ENCODE peak calls at places on chromosomes 3 and 15, in five cellular contexts. E is NCI-H774, U is AG04449, D is M059J, A is OCI-LY7. G is an unnamed sample.

GRCh38 chr3:105793040-105793439 is 75.8 kb downstream of the CBLB start:
- DNase-seq in E (no peak), U (no peak), D (peak), A (no peak), G (no peak)

GRCh38 chr3:39705351-39705900 is 104.0 kb upstream of the MYRIP start:
- DNase-seq in E (no peak), U (peak), D (no peak), A (no peak), G (no peak)

GRCh38 chr3:114764056-114764492 is 383.0 kb downstream of the ZBTB20 start:
- DNase-seq in E (no peak), U (no peak), D (no peak), A (no peak), G (no peak)

GRCh38 chr15:39583586-39584265 is 2.8 kb downstream of the THBS1 start:
- DNase-seq in E (no peak), U (peak), D (peak), A (no peak), G (peak)

GRCh38 chr15:56428821-56429458 is 36.0 kb downstream of the MNS1 start:
- DNase-seq in E (no peak), U (no peak), D (peak), A (peak), G (peak)

GRCh38 chr3:184166671-184167070 is 8.0 kb upstream of the AP2M1 start:
- DNase-seq in E (no peak), U (no peak), D (no peak), A (no peak), G (no peak)

GRCh38 chr3:45112939-45113338 is 33.2 kb downstream of the CDCP1 start:
- DNase-seq in E (no peak), U (no peak), D (peak), A (no peak), G (no peak)

GRCh38 chr15:100847194-100847593 is 32.4 kb upstream of the ALDH1A3 start:
- DNase-seq in E (no peak), U (no peak), D (peak), A (no peak), G (no peak)

GRCh38 chr3:169278092-169278491 is 385.4 kb downstream of the MECOM start:
- DNase-seq in E (no peak), U (no peak), D (no peak), A (no peak), G (no peak)

GRCh38 chr15:60520041-60520824 is 41.3 kb upstream of the ICE2 start:
- DNase-seq in E (no peak), U (no peak), D (peak), A (no peak), G (no peak)

GRCh38 chr15:100106732-100107131 is 235.0 kb downstream of the ADAMTS17 start:
- DNase-seq in E (no peak), U (no peak), D (peak), A (no peak), G (no peak)

GRCh38 chr3:168049366-168049974 is 46.3 kb downstream of the GOLIM4 start:
- DNase-seq in E (peak), U (no peak), D (no peak), A (no peak), G (peak)

GRCh38 chr15:50066693-50067092 is 52.3 kb downstream of the ATP8B4 start:
- DNase-seq in E (no peak), U (no peak), D (no peak), A (no peak), G (no peak)

GRCh38 chr3:4270726-4271125 is 32.4 kb upstream of the SETMAR start:
- DNase-seq in E (no peak), U (no peak), D (no peak), A (no peak), G (no peak)

GRCh38 chr15:41546846-41547786 is 3.1 kb upstream of the RPAP1 start:
- DNase-seq in E (no peak), U (no peak), D (peak), A (no peak), G (no peak)

GRCh38 chr3:22887664-22888291 is 315.3 kb upstream of the UBE2E2 start:
- DNase-seq in E (peak), U (no peak), D (peak), A (peak), G (no peak)

GRCh38 chr15:66077320-66077663 is 176.3 kb downstream of the MEGF11 start:
- DNase-seq in E (no peak), U (no peak), D (no peak), A (no peak), G (no peak)

GRCh38 chr3:28348286-28348636 is 260 bp upstream of the ZCWPW2 start:
- DNase-seq in E (no peak), U (peak), D (no peak), A (no peak), G (peak)

GRCh38 chr3:40878464-40878905 is 320.8 kb upstream of the CTNNB1 start:
- DNase-seq in E (no peak), U (no peak), D (no peak), A (no peak), G (no peak)

GRCh38 chr3:175956964-175957363 is 1097.8 kb downstream of the NAALADL2 start:
- DNase-seq in E (no peak), U (peak), D (peak), A (peak), G (no peak)

GRCh38 chr3:146590521-146590920 is 14.6 kb downstream of the PLSCR5 start:
- DNase-seq in E (no peak), U (no peak), D (no peak), A (no peak), G (peak)

GRCh38 chr3:109112946-109113345 is 5.0 kb downstream of the MORC1 start:
- DNase-seq in E (no peak), U (no peak), D (no peak), A (no peak), G (no peak)

GRCh38 chr3:188978772-188979171 is 193.0 kb upstream of the TPRG1 start:
- DNase-seq in E (no peak), U (peak), D (peak), A (no peak), G (peak)

GRCh38 chr3:168647582-168647981 is 551.9 kb upstream of the GOLIM4 start:
- DNase-seq in E (peak), U (no peak), D (no peak), A (no peak), G (no peak)

GRCh38 chr15:97745481-97746071 is 214.9 kb upstream of the ARRDC4 start:
- DNase-seq in E (no peak), U (no peak), D (peak), A (peak), G (no peak)

GRCh38 chr3:26347150-26347549 is 275.4 kb upstream of the LRRC3B start:
- DNase-seq in E (no peak), U (no peak), D (no peak), A (no peak), G (no peak)

GRCh38 chr15:56795400-56795983 is 62.2 kb upstream of the ZNF280D start:
- DNase-seq in E (no peak), U (no peak), D (no peak), A (no peak), G (no peak)

GRCh38 chr3:171416061-171416460 is 44.1 kb downstream of the TNIK start:
- DNase-seq in E (no peak), U (no peak), D (no peak), A (no peak), G (no peak)

GRCh38 chr3:134796313-134797079 is 1.4 kb downstream of the EPHB1 start:
- DNase-seq in E (peak), U (no peak), D (peak), A (no peak), G (no peak)

GRCh38 chr15:59548501-59549230 is 62.9 kb upstream of the GCNT3 start:
- DNase-seq in E (no peak), U (no peak), D (no peak), A (no peak), G (no peak)

GRCh38 chr3:184637705-184638104 is 74.2 kb downstream of the MAGEF1 start:
- DNase-seq in E (no peak), U (no peak), D (no peak), A (no peak), G (peak)

GRCh38 chr3:49799761-49800160 is at the start of gene CDHR4:
- DNase-seq in E (no peak), U (peak), D (peak), A (no peak), G (peak)

GRCh38 chr3:46845860-46846623 is 17.2 kb downstream of the MYL3 start:
- DNase-seq in E (peak), U (no peak), D (peak), A (peak), G (peak)

GRCh38 chr15:40763801-40764765 is at the start of gene GCHFR:
- DNase-seq in E (peak), U (no peak), D (peak), A (peak), G (no peak)

GRCh38 chr15:72086010-72086697 is 31.8 kb downstream of the MYO9A start:
- DNase-seq in E (no peak), U (no peak), D (no peak), A (no peak), G (no peak)

GRCh38 chr15:65212097-65212496 is 824 bp upstream of the CILP start:
- DNase-seq in E (no peak), U (no peak), D (no peak), A (peak), G (no peak)

GRCh38 chr15:40115670-40116093 is 7.0 kb upstream of the BMF start:
- DNase-seq in E (no peak), U (no peak), D (peak), A (peak), G (no peak)

GRCh38 chr15:47349179-47349578 is 368.1 kb upstream of the SEMA6D start:
- DNase-seq in E (no peak), U (no peak), D (no peak), A (no peak), G (no peak)

GRCh38 chr15:20665653-20666052 is 124.1 kb upstream of the GOLGA6L6 start:
- DNase-seq in E (no peak), U (no peak), D (no peak), A (no peak), G (no peak)

G was measured in stromal cell of bone marrow.